ENCODE peak calls at places on chromosomes 5 and 9, in four cellular contexts. Z is breast epithelium, K is heart left ventricle, H is fibroblast of lung. F is an unnamed sample. For H3K4me1, the result is how much of the 10 kb centered on the place peaks cover.

GRCh38 chr5:135073771-135074345 is 39.8 kb upstream of the PITX1 start:
- DNase-seq in K (no peak), H (peak), Z (no peak), F (no peak)

GRCh38 chr5:140348104-140348503 is 1.7 kb upstream of the HBEGF start:
- DNase-seq in H (no peak), Z (no peak), K (no peak), F (no peak)

GRCh38 chr5:81301221-81302015 is at the start of gene ZCCHC9:
- DNase-seq in H (peak), K (peak), Z (peak), F (peak)

GRCh38 chr9:133133680-133134418 is 12.8 kb upstream of the RALGDS start:
- DNase-seq in H (peak), Z (peak), K (peak), F (peak)

GRCh38 chr9:113992994-113993393 is 85.1 kb downstream of the AMBP start:
- DNase-seq in K (no peak), Z (no peak), H (no peak), F (peak)

GRCh38 chr5:124602925-124603650 is 143.4 kb downstream of the ZNF608 start:
- DNase-seq in Z (no peak), K (no peak), H (no peak), F (no peak)

GRCh38 chr9:132040808-132041207 is 38.9 kb downstream of the MED27 start:
- DNase-seq in K (no peak), Z (no peak), H (no peak), F (no peak)

GRCh38 chr9:21506910-21507795 is 25.0 kb upstream of the IFNE start:
- DNase-seq in Z (no peak), K (no peak), H (peak), F (no peak)

GRCh38 chr5:157710887-157711286 is 20.3 kb upstream of the THG1L start:
- DNase-seq in K (no peak), H (peak), Z (no peak), F (no peak)

GRCh38 chr5:154411338-154411737 is 34.5 kb upstream of the SAP30L start:
- DNase-seq in Z (no peak), K (no peak), H (no peak), F (no peak)

GRCh38 chr5:118723021-118723338 is 265.4 kb downstream of the DTWD2 start:
- DNase-seq in K (no peak), H (no peak), Z (no peak), F (no peak)

GRCh38 chr5:143985832-143986485 is 174.0 kb downstream of the HMHB1 start:
- DNase-seq in Z (no peak), H (peak), K (no peak), F (no peak)

GRCh38 chr5:40483316-40483715 is 196.4 kb upstream of the PTGER4 start:
- DNase-seq in K (no peak), Z (no peak), H (peak), F (no peak)

GRCh38 chr5:143898914-143899591 is 87.1 kb downstream of the HMHB1 start:
- DNase-seq in H (no peak), Z (no peak), K (no peak), F (no peak)

GRCh38 chr5:147391781-147392180 is 118.1 kb downstream of the DPYSL3 start:
- DNase-seq in H (peak), K (peak), Z (no peak), F (no peak)

GRCh38 chr5:130277522-130277921 is 373.3 kb downstream of the CHSY3 start:
- DNase-seq in Z (no peak), H (no peak), K (no peak), F (no peak)

GRCh38 chr9:132099741-132100407 is 20.2 kb upstream of the MED27 start:
- DNase-seq in K (no peak), Z (no peak), H (peak), F (no peak)

GRCh38 chr5:80369521-80369920 is 38.3 kb upstream of the ZFYVE16 start:
- DNase-seq in Z (no peak), K (no peak), H (peak), F (no peak)

GRCh38 chr9:85077954-85078353 is 408.4 kb downstream of the NTRK2 start:
- DNase-seq in H (no peak), Z (no peak), K (no peak), F (no peak)

GRCh38 chr9:97575673-97576048 is 57.5 kb downstream of the TSTD2 start:
- DNase-seq in K (no peak), Z (no peak), H (no peak), F (no peak)

GRCh38 chr5:32767948-32768427 is 56.9 kb downstream of the NPR3 start:
- DNase-seq in Z (no peak), K (no peak), H (peak), F (no peak)

GRCh38 chr5:32193591-32193990 is 19.5 kb upstream of the GOLPH3 start:
- DNase-seq in Z (peak), K (peak), H (peak), F (peak)

GRCh38 chr9:723308-723707 is 118.2 kb upstream of the DMRT1 start:
- DNase-seq in K (no peak), Z (no peak), H (no peak), F (no peak)

GRCh38 chr9:92610470-92611420 is 59.2 kb downstream of the IPPK start:
- DNase-seq in H (no peak), K (peak), Z (no peak), F (no peak)
- H3K4me1 ChIP-seq in H (under half), K (under half), Z (under half), F (under half)

DNA sequence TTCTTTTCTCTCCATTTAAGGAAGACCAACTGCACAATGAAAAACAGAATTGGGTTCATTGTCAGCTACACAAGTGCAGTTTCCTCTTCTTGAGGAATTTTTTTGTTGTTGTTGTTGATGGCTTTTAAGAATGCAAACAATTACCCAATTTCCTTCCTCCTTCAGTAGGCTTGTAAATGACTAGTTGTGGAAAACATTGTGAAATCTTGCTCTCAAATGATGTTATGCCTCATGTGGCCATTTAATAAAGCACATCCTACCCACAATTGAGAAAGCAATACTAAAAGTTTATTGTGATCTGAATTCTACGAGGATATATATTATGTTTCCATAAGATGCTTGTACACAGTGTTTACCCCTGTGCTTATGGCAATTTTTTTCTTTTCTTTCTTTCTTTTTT is 171.6 kb downstream of the FAM174A start:
- DNase-seq in H (peak), Z (no peak), K (no peak), F (no peak)
- TF ChIP-seq CTCF in H (peak), Z (peak), K (peak), F (no peak)

GRCh38 chr5:145345883-145346282 is 489.3 kb downstream of the PRELID2 start:
- DNase-seq in Z (no peak), K (no peak), H (no peak), F (no peak)

GRCh38 chr5:145341842-145342241 is 493.3 kb downstream of the PRELID2 start:
- DNase-seq in Z (no peak), H (no peak), K (no peak), F (no peak)

GRCh38 chr5:145350501-145350900 is 484.6 kb downstream of the PRELID2 start:
- DNase-seq in Z (no peak), H (peak), K (no peak), F (no peak)

GRCh38 chr5:145347026-145347616 is 488.0 kb downstream of the PRELID2 start:
- DNase-seq in K (no peak), Z (no peak), H (peak), F (no peak)
- H3K4me1 ChIP-seq in K (under half), Z (under half), H (under half), F (under half)

GRCh38 chr5:113027431-113027830 is 50.8 kb downstream of the DCP2 start:
- DNase-seq in Z (no peak), H (no peak), K (no peak), F (no peak)
- TF ChIP-seq CTCF in Z (no peak), H (no peak), K (no peak), F (no peak)

DNA sequence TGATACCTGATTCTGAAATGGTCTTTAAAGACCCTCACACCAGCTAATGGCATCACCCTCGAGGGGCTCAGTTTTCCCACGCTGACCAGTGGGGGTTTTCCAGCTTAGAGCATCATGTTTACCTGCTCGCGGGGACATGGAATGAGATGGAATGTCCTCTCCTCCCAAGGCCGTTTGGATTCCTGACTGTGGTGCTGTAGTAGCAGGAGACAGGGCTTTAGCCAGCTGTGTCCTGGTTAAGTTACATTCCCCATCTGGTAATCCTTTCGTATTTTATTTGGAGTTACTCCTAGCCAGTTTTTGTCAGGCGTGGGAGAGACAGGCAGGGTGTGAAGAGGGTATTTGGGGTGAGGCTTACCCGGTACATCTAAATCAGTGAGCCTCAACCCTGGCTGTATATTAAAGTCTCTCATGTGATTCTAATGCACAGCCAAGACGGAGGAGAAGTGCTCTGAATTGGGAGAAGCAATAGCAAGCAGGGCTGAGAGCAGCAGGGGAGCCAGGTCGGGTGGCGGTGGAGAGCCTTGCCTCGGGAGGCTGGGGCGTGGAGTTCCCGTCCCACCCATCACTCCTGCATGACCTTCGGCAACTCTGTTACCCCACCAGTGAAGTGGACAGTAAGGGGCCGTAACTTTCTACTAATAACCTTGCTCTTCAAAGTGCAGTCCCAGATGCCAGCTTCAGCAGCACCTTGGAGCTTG is 6.2 kb downstream of the ERGIC1 start:
- DNase-seq in Z (no peak), H (no peak), K (no peak), F (no peak)
- H3K4me1 ChIP-seq in Z (under half), H (under half), K (under half), F (under half)